ENCODE peak calls at places on chromosomes 7 and 10, in five cellular contexts. C is C1 segment of cervical spinal cord, H is AG10803, O is heart left ventricle, Q is WTC11. K is an unnamed sample.

GRCh38 chr7:116802144-116802747 is 60.1 kb upstream of the CAPZA2 start:
- DNase-seq in Q (no peak), O (no peak), H (peak), C (no peak), K (no peak)

GRCh38 chr10:118850418-118851061 is 95.8 kb upstream of the CACUL1 start:
- DNase-seq in Q (peak), H (peak), O (peak), C (peak), K (peak)

GRCh38 chr10:126242352-126243260 is 145.7 kb downstream of the ADAM12 start:
- DNase-seq in H (peak), Q (no peak), O (peak), C (peak), K (no peak)

GRCh38 chr10:104325436-104326430 is 12.5 kb downstream of the ITPRIP start:
- DNase-seq in H (no peak), O (peak), C (no peak), Q (no peak), K (no peak)

GRCh38 chr7:86222806-86223205 is 420.9 kb upstream of the GRM3 start:
- DNase-seq in O (no peak), Q (no peak), H (no peak), C (no peak), K (no peak)

GRCh38 chr10:110865184-110865803 is 6.4 kb upstream of the PDCD4 start:
- DNase-seq in H (peak), Q (no peak), O (no peak), C (no peak), K (no peak)

GRCh38 chr7:138900040-138900828 is 81.0 kb downstream of the KIAA1549 start:
- DNase-seq in C (no peak), H (no peak), Q (no peak), O (no peak), K (no peak)

GRCh38 chr10:122116331-122116730 is 127.4 kb downstream of the TACC2 start:
- DNase-seq in Q (no peak), H (no peak), C (no peak), O (peak), K (no peak)

GRCh38 chr10:42753507-42754154 is 29.0 kb upstream of the BMS1 start:
- DNase-seq in O (peak), H (no peak), C (no peak), Q (no peak), K (peak)

GRCh38 chr7:34080513-34080912 is 175.2 kb downstream of the BMPER start:
- DNase-seq in O (no peak), C (no peak), H (peak), Q (no peak), K (no peak)

GRCh38 chr7:974172-974571 is 1.2 kb downstream of the COX19 start:
- DNase-seq in Q (no peak), O (no peak), H (peak), C (no peak), K (no peak)

GRCh38 chr7:70466725-70467364 is 665.1 kb upstream of the GALNT17 start:
- DNase-seq in Q (no peak), C (no peak), O (no peak), H (no peak), K (no peak)

GRCh38 chr7:141208539-141208938 is 134.7 kb downstream of the TMEM178B start:
- DNase-seq in C (no peak), O (no peak), H (no peak), Q (peak), K (no peak)